ENCODE peak calls at places on chromosomes 7 and 10, in ten cellular contexts. K, F, S, A, W, B, G, Y, X and Q are unnamed samples.
A peak's percentile ranks its signal among the peaks of the same experiment; 100 is the strongest.

GRCh38 chr7:140562921-140563600 is 77.6 kb downstream of the DENND2A start:
- DNase-seq in A (no peak), W (no peak), S (no peak), F (no peak), G (no peak), Y (no peak), B (no peak), K (no peak), X (no peak), Q (no peak)

GRCh38 chr7:106447318-106447847 is 162.6 kb upstream of the NAMPT start:
- DNase-seq in S (no peak), F (no peak), K (no peak), G (no peak), A (no peak), W (no peak), Y (no peak), X (no peak), B (no peak), Q (no peak)

GRCh38 chr7:95213809-95214492 is 110.4 kb downstream of the PON1 start:
- DNase-seq in K (no peak), G (peak; percentile 41), B (no peak), F (no peak), Y (peak; percentile 13), S (no peak), X (no peak), A (peak; percentile 78), W (peak; percentile 70), Q (no peak)

GRCh38 chr10:72567421-72567820 is 58.5 kb downstream of the MICU1 start:
- DNase-seq in A (no peak), G (no peak), B (no peak), S (no peak), K (no peak), W (peak; percentile 86), X (no peak), F (no peak), Y (peak; percentile 65), Q (no peak)

GRCh38 chr10:132790934-132791829 is 5.2 kb upstream of the NKX6-2 start:
- DNase-seq in F (no peak), B (no peak), S (no peak), W (no peak), X (no peak), A (no peak), K (no peak), G (no peak), Y (no peak), Q (no peak)

GRCh38 chr7:26143298-26144044 is 8.5 kb upstream of the NFE2L3 start:
- DNase-seq in K (no peak), X (no peak), Y (peak; percentile 48), F (no peak), S (no peak), G (no peak), W (no peak), B (no peak), A (no peak), Q (no peak)

GRCh38 chr7:28509256-28510021 is 97.1 kb downstream of the CREB5 start:
- DNase-seq in A (no peak), Y (no peak), B (no peak), W (no peak), X (no peak), G (no peak), K (no peak), S (no peak), F (no peak), Q (no peak)

GRCh38 chr10:8311526-8312070 is 257.1 kb downstream of the GATA3 start:
- DNase-seq in S (no peak), B (no peak), F (no peak), X (no peak), G (no peak), K (no peak), Y (no peak), A (no peak), W (no peak), Q (no peak)

GRCh38 chr7:24968165-24968564 is 11.8 kb downstream of the OSBPL3 start:
- DNase-seq in Y (no peak), A (no peak), F (no peak), X (no peak), B (no peak), G (no peak), W (no peak), S (no peak), K (no peak), Q (no peak)

GRCh38 chr7:144817001-144817400 is 18.9 kb downstream of the TPK1 start:
- DNase-seq in B (no peak), K (no peak), S (no peak), A (no peak), F (no peak), X (no peak), Y (no peak), G (no peak), W (no peak), Q (no peak)

GRCh38 chr7:158353606-158354570 is 233.7 kb downstream of the PTPRN2 start:
- DNase-seq in B (no peak), S (peak; percentile 19), A (peak; percentile 25), Y (peak; percentile 44), W (no peak), F (no peak), G (peak; percentile 28), K (no peak), X (peak; percentile 81), Q (peak; percentile 37)

GRCh38 chr7:26117142-26117807 is 34.7 kb upstream of the NFE2L3 start:
- DNase-seq in Y (peak; percentile 28), A (no peak), K (no peak), F (no peak), G (no peak), B (no peak), W (no peak), X (no peak), S (no peak), Q (no peak)

GRCh38 chr7:5083291-5083690 is 37.6 kb downstream of the RBAK start:
- DNase-seq in F (no peak), X (no peak), Y (no peak), A (no peak), W (no peak), K (no peak), G (no peak), S (no peak), B (no peak), Q (no peak)

GRCh38 chr7:17183630-17184328 is 114.7 kb upstream of the AHR start:
- DNase-seq in A (no peak), B (no peak), Y (no peak), X (no peak), S (no peak), G (no peak), F (no peak), K (no peak), W (no peak), Q (no peak)

GRCh38 chr10:1358860-1359598 is 302.8 kb downstream of the WDR37 start:
- DNase-seq in W (no peak), X (no peak), G (no peak), Y (no peak), K (no peak), A (no peak), S (no peak), F (no peak), B (no peak), Q (no peak)

GRCh38 chr7:136692221-136692620 is 176.2 kb upstream of the CHRM2 start:
- DNase-seq in A (no peak), K (no peak), S (no peak), F (no peak), B (no peak), W (no peak), Y (no peak), G (no peak), X (no peak), Q (no peak)
- TF ChIP-seq POLR2A in A (no peak), K (no peak), S (no peak), F (no peak), B (no peak), W (no peak), Y (no peak), G (no peak), X (no peak), Q (no peak)

GRCh38 chr10:126253613-126254002 is 134.7 kb downstream of the ADAM12 start:
- DNase-seq in G (no peak), B (no peak), W (no peak), A (no peak), F (peak; percentile 37), X (no peak), Y (no peak), K (no peak), S (no peak), Q (no peak)
- TF ChIP-seq POLR2A in G (no peak), B (no peak), W (no peak), A (no peak), F (no peak), X (no peak), Y (no peak), K (no peak), S (no peak), Q (no peak)

DNA sequence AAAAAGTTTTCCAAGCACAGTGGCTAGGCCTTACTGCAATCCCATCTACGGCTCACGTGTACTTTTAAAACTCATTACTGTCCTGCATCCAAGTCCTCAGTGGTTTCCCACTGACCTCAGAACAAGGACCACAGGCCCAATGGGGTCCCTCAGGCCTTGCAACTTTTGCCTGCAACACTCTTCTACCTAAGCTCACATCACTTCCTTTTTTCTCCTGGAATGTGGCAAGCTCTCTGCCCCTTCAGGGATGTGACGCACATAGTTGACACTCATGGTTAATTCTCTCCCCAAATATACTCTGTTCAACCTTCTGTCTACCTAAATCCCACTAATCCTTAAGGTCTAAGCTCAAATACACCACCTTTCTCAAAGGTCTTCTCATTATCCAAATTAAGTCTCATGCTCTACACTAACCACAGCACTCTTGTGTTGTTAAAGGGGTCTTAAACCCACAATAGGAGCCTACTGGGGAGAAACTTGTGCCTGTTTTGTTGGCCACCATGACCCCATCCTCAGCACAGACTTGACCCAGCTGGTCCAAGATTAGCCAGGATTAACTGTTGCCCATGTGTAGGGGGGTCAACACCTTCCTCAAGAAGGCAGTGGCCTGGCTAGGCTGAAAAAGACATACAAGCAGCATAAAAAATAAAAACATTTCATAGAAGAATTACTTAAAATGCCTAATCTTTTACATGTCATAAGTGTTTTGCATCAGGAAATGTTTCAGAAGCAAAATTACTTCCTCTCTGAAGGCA is 15.2 kb downstream of the HNRNPF start:
- DNase-seq in K (no peak), G (peak; percentile 54), A (no peak), X (no peak), W (no peak), S (no peak), Y (no peak), F (no peak), B (no peak), Q (no peak)
- TF ChIP-seq POLR2A in K (no peak), G (no peak), A (no peak), X (no peak), W (no peak), S (no peak), Y (no peak), F (no peak), B (no peak), Q (no peak)

GRCh38 chr10:67695555-67695954 is 440 bp downstream of the CTNNA3 start:
- DNase-seq in X (no peak), F (no peak), Y (no peak), S (no peak), W (peak; percentile 10), K (no peak), B (no peak), A (no peak), G (no peak), Q (no peak)

GRCh38 chr10:67697646-67698245 is 1.8 kb upstream of the CTNNA3 start:
- DNase-seq in G (no peak), W (peak; percentile 19), S (no peak), B (peak; percentile 30), K (peak; percentile 25), F (peak; percentile 14), X (no peak), Y (peak; percentile 63), A (no peak), Q (peak; percentile 34)

GRCh38 chr10:67696029-67696428 is at the start of gene CTNNA3:
- DNase-seq in S (no peak), X (no peak), W (no peak), K (no peak), B (no peak), Y (no peak), G (no peak), F (no peak), A (no peak), Q (no peak)
- TF ChIP-seq POLR2A in S (no peak), X (no peak), W (no peak), K (no peak), B (no peak), Y (no peak), G (no peak), F (no peak), A (no peak), Q (no peak)